ENCODE peak calls at places on chromosome 10, in eight cellular contexts. G is ELF-1; J is Calu3; S is nephron progenitor cell; Q is NCI-H2081; B is activated CD8-positive, alpha-beta memory T cell treated with anti-CD3 and anti-CD28 coated beads, Interleukin-2, amount 50 U/mL, for 4 hours; V is epithelial cell of esophagus; M is GM12878. D is an unnamed sample.

GRCh38 chr10:129955591-129956284 is 8.3 kb downstream of the EBF3 start:
- DNase-seq in G (no peak), J (peak), S (no peak), Q (no peak), B (no peak), V (no peak), M (no peak), D (no peak)

GRCh38 chr10:132061465-132062180 is 4.1 kb upstream of the JAKMIP3 start:
- DNase-seq in G (no peak), J (no peak), S (no peak), Q (no peak), B (no peak), V (no peak), M (no peak), D (no peak)

GRCh38 chr10:111360260-111360925 is 283.6 kb downstream of the ADRA2A start:
- DNase-seq in G (peak), J (peak), S (peak), Q (peak), B (no peak), V (peak), M (peak), D (peak)

GRCh38 chr10:3215336-3215860 is 42.8 kb upstream of the PITRM1 start:
- DNase-seq in G (no peak), J (no peak), S (no peak), Q (no peak), B (no peak), V (no peak), M (no peak), D (no peak)

GRCh38 chr10:123614888-123615287 is 51.3 kb upstream of the GPR26 start:
- DNase-seq in G (peak), J (peak), S (peak), Q (no peak), B (no peak), V (peak), M (no peak), D (peak)

GRCh38 chr10:113808168-113808567 is 45.7 kb downstream of the DCLRE1A start:
- DNase-seq in G (no peak), J (no peak), S (no peak), Q (no peak), B (no peak), V (no peak), M (no peak), D (no peak)

GRCh38 chr10:1472605-1473004 is 264.7 kb downstream of the ADARB2 start:
- DNase-seq in G (no peak), J (no peak), S (no peak), Q (no peak), B (no peak), V (no peak), M (no peak), D (no peak)

GRCh38 chr10:114632869-114633715 is 25.0 kb downstream of the ABLIM1 start:
- DNase-seq in G (peak), J (peak), S (no peak), Q (no peak), B (no peak), V (peak), M (no peak), D (no peak)

GRCh38 chr10:31317652-31318381 is 1.2 kb upstream of the ZEB1 start:
- DNase-seq in G (no peak), J (peak), S (no peak), Q (no peak), B (peak), V (no peak), M (no peak), D (no peak)

GRCh38 chr10:98269435-98269912 is 1.5 kb upstream of the LOXL4 start:
- DNase-seq in G (peak), J (peak), S (no peak), Q (no peak), B (no peak), V (peak), M (no peak), D (peak)

GRCh38 chr10:76285012-76285411 is 853.6 kb downstream of the LRMDA start:
- DNase-seq in G (no peak), J (no peak), S (no peak), Q (no peak), B (no peak), V (peak), M (no peak), D (no peak)

GRCh38 chr10:34615770-34616169 is 199.3 kb downstream of the PARD3 start:
- DNase-seq in G (no peak), J (no peak), S (no peak), Q (no peak), B (no peak), V (no peak), M (no peak), D (no peak)

GRCh38 chr10:71707240-71707789 is 12.3 kb downstream of the C10orf105 start:
- DNase-seq in G (no peak), J (no peak), S (no peak), Q (no peak), B (no peak), V (no peak), M (no peak), D (no peak)